ENCODE peak calls at places on chromosomes 16 and 17, in five cellular contexts. One of them, this sample, is unnamed.

GRCh38 chr16:62149646-62150045 is 113.4 kb upstream of the CDH8 start:
- DNase-seq in DND-41: no peak
- DNase-seq in neuronal stem cell: no peak
- DNase-seq in Panc1: no peak
- DNase-seq in H9: no peak
- DNase-seq in this sample: no peak

GRCh38 chr16:69443809-69444611 is 19.6 kb downstream of the CYB5B start:
- DNase-seq in Panc1: peak; percentile 15
- DNase-seq in H9: no peak
- DNase-seq in neuronal stem cell: no peak
- DNase-seq in DND-41: no peak
- DNase-seq in this sample: peak; percentile 31

GRCh38 chr17:81806461-81807209 is 2.7 kb downstream of the GCGR start:
- DNase-seq in DND-41: no peak
- DNase-seq in neuronal stem cell: no peak
- DNase-seq in H9: no peak
- DNase-seq in Panc1: no peak
- DNase-seq in this sample: no peak

GRCh38 chr17:81406117-81406953 is 11.1 kb downstream of the BAHCC1 start:
- DNase-seq in H9: no peak
- DNase-seq in Panc1: no peak
- DNase-seq in DND-41: no peak
- DNase-seq in neuronal stem cell: no peak
- DNase-seq in this sample: no peak

GRCh38 chr17:45282683-45283644 is 21.1 kb upstream of the SPATA32 start:
- DNase-seq in neuronal stem cell: no peak
- DNase-seq in Panc1: no peak
- DNase-seq in DND-41: no peak
- DNase-seq in H9: no peak
- DNase-seq in this sample: no peak

GRCh38 chr17:77242118-77242800 is 101.5 kb downstream of the SEC14L1 start:
- DNase-seq in H9: no peak
- DNase-seq in neuronal stem cell: no peak
- DNase-seq in DND-41: no peak
- DNase-seq in Panc1: no peak
- DNase-seq in this sample: no peak

GRCh38 chr17:75854111-75854748 is 905 bp downstream of the WBP2 start:
- DNase-seq in DND-41: no peak
- DNase-seq in neuronal stem cell: no peak
- DNase-seq in Panc1: no peak
- DNase-seq in H9: peak; percentile 44
- DNase-seq in this sample: no peak

GRCh38 chr16:2724088-2724676 is 4.2 kb upstream of the PRSS27 start:
- DNase-seq in H9: no peak
- DNase-seq in DND-41: no peak
- DNase-seq in Panc1: no peak
- DNase-seq in neuronal stem cell: no peak
- DNase-seq in this sample: no peak

DNA sequence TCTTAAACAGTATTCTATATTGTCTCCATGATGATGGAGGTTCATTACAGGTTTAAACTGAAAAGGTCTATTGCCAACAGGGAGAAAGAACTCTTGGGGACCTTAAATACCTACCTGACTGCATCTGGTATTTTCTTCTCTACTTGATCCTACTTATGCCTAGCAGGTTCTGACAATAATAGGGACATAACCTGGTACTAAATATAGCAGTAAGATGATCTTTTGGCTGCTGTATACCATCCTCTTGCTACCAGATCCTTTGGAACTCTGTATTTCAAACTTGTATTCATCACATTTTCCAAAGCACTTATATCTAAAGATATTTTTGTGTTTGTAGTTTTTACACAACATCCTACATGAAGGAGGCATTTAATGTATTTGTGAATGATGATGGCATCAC is 146.5 kb upstream of the CORO6 start:
- DNase-seq in neuronal stem cell: no peak
- DNase-seq in DND-41: no peak
- DNase-seq in Panc1: no peak
- DNase-seq in H9: no peak
- DNase-seq in this sample: no peak
- H3K27ac ChIP-seq in neuronal stem cell: no peak overlapping the region
- H3K27ac ChIP-seq in DND-41: no peak overlapping the region
- H3K27ac ChIP-seq in Panc1: no peak overlapping the region
- H3K27ac ChIP-seq in H9: no peak overlapping the region
- H3K27ac ChIP-seq in this sample: no peak overlapping the region

DNA sequence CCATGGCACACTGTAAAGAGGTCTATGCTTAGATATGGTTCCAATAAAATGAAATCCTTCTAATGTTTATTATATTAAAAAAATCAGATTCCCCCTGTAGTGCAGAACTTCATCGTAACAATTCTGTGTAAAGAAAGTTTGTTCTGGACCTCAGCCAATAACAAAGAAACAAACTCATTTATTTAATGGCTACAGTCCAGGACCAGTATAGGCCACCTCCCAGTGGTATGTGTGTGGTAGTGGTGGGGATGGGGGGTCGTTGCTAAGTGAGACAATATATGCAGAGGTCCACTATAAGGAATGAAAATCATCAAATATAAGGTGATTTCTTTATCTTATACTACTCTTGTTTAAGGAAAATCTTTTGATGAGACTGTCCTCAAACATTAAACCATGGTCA is 136.4 kb downstream of the CDK5R1 start:
- DNase-seq in DND-41: no peak
- DNase-seq in H9: no peak
- DNase-seq in neuronal stem cell: no peak
- DNase-seq in Panc1: no peak
- DNase-seq in this sample: no peak
- H3K27ac ChIP-seq in DND-41: no peak overlapping the region
- H3K27ac ChIP-seq in H9: no peak overlapping the region
- H3K27ac ChIP-seq in neuronal stem cell: no peak overlapping the region
- H3K27ac ChIP-seq in Panc1: no peak overlapping the region
- H3K27ac ChIP-seq in this sample: no peak overlapping the region

DNA sequence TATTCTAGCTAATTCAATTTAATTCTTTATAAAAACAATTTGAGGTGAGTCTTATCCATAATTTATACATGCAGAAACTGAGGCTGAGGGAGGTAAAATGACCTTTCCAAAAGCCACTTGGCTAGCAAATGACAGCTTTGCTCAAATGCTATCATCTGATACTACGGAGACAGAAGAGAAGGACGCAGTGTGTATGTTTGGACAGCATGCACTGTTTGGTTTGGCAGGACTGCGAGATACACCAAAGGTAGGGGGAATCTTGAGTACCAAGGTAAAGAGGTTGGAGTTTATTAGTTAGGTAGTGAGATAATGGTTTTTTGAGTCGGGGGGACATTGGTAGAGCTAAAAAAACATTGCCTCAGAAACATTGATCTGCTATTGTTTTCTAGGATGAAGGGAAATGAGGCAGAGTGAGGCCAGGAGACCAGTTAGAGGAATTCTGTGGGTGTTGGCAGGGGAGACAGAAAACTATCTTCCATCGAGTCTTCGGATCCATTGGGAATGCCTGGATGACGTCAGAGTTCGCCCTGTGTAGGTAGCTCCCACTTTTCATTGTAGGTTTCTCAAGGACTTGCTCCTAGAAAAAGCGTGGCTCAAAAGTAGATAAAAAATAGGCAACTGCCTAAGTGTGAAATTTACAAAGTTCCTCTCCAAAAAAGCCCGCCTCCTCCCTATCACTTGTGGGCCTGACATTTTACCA is 2.5 kb upstream of the HS3ST4 start:
- DNase-seq in H9: no peak
- DNase-seq in DND-41: no peak
- DNase-seq in Panc1: no peak
- DNase-seq in neuronal stem cell: no peak
- DNase-seq in this sample: no peak
- H3K27ac ChIP-seq in H9: no peak overlapping the region
- H3K27ac ChIP-seq in DND-41: no peak overlapping the region
- H3K27ac ChIP-seq in Panc1: no peak overlapping the region
- H3K27ac ChIP-seq in neuronal stem cell: no peak overlapping the region
- H3K27ac ChIP-seq in this sample: no peak overlapping the region

GRCh38 chr16:81014672-81015071 is 7.7 kb downstream of the CENPN start:
- DNase-seq in neuronal stem cell: no peak
- DNase-seq in DND-41: no peak
- DNase-seq in H9: no peak
- DNase-seq in Panc1: no peak
- DNase-seq in this sample: no peak

GRCh38 chr16:81012974-81013373 is 6.0 kb downstream of the CENPN start:
- DNase-seq in DND-41: no peak
- DNase-seq in H9: no peak
- DNase-seq in neuronal stem cell: no peak
- DNase-seq in Panc1: no peak
- DNase-seq in this sample: no peak

DNA sequence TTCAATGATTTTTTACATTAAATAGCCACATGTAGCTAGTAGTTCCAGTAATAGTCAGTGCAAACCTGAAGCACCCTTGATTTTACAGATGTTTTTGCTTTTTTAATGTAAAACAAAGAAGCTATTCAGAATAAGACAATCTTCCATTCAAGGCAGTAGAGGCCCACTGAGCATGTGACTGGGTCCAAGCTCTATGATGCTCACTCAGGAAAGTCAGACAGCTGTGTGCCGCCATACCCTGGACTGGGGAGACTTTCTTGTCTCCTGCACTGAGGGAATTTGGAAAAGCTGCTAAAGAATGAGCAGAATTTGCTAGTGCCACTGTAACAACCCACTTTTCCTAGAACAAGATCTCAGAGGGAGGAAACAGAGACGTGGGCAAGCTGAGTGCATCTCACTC is 11.5 kb downstream of the CENPN start:
- DNase-seq in H9: no peak
- DNase-seq in Panc1: no peak
- DNase-seq in DND-41: no peak
- DNase-seq in neuronal stem cell: no peak
- DNase-seq in this sample: no peak
- H3K27ac ChIP-seq in H9: no peak overlapping the region
- H3K27ac ChIP-seq in Panc1: no peak overlapping the region
- H3K27ac ChIP-seq in DND-41: no peak overlapping the region
- H3K27ac ChIP-seq in neuronal stem cell: no peak overlapping the region
- H3K27ac ChIP-seq in this sample: no peak overlapping the region

GRCh38 chr17:43456661-43457361 is 27.0 kb upstream of the DHX8 start:
- DNase-seq in Panc1: no peak
- DNase-seq in H9: no peak
- DNase-seq in neuronal stem cell: no peak
- DNase-seq in DND-41: peak; percentile 51
- DNase-seq in this sample: no peak
- H3K27ac ChIP-seq in Panc1: no peak overlapping the region
- H3K27ac ChIP-seq in H9: no peak overlapping the region
- H3K27ac ChIP-seq in neuronal stem cell: no peak overlapping the region
- H3K27ac ChIP-seq in DND-41: no peak overlapping the region
- H3K27ac ChIP-seq in this sample: no peak overlapping the region

GRCh38 chr17:79914813-79915740 is 75.8 kb upstream of the CBX4 start:
- DNase-seq in neuronal stem cell: no peak
- DNase-seq in Panc1: no peak
- DNase-seq in DND-41: no peak
- DNase-seq in H9: no peak
- DNase-seq in this sample: no peak
- H3K27ac ChIP-seq in neuronal stem cell: no peak overlapping the region
- H3K27ac ChIP-seq in Panc1: no peak overlapping the region
- H3K27ac ChIP-seq in DND-41: no peak overlapping the region
- H3K27ac ChIP-seq in H9: no peak overlapping the region
- H3K27ac ChIP-seq in this sample: no peak overlapping the region